ENCODE peak calls at places on chromosomes 4 and X, in six cellular contexts. O, K, L, R, F and V are unnamed samples.

GRCh38 chr4:173167793-173168395 is 717 bp upstream of the GALNT7 start:
- DNase-seq in O (peak; percentile 15), K (peak; percentile 60), L (peak; percentile 31), R (peak; percentile 62), F (peak; percentile 28), V (peak; percentile 12)

GRCh38 chrX:15673970-15674369 is 9.4 kb upstream of the CLTRN start:
- DNase-seq in O (no peak), K (no peak), L (no peak), R (no peak), F (no peak), V (no peak)

GRCh38 chr4:87476934-87477333 is 52.2 kb downstream of the SPARCL1 start:
- DNase-seq in O (no peak), K (no peak), L (no peak), R (no peak), F (no peak), V (no peak)

GRCh38 chr4:5897674-5898073 is 4.8 kb upstream of the CRMP1 start:
- DNase-seq in O (no peak), K (no peak), L (no peak), R (no peak), F (no peak), V (no peak)

GRCh38 chrX:120302434-120302833 is 8.8 kb downstream of the TMEM255A start:
- DNase-seq in O (peak; percentile 49), K (peak; percentile 72), L (peak; percentile 28), R (no peak), F (peak; percentile 43), V (no peak)

GRCh38 chrX:139559383-139560042 is 29.0 kb downstream of the F9 start:
- DNase-seq in O (peak; percentile 26), K (peak; percentile 62), L (peak; percentile 30), R (peak; percentile 75), F (no peak), V (no peak)

GRCh38 chr4:33864290-33864859 is 2379.9 kb downstream of the ARAP2 start:
- DNase-seq in O (no peak), K (no peak), L (no peak), R (no peak), F (no peak), V (no peak)

GRCh38 chrX:19188566-19188965 is 66.3 kb upstream of the ADGRG2 start:
- DNase-seq in O (no peak), K (no peak), L (no peak), R (no peak), F (no peak), V (no peak)

GRCh38 chrX:24149346-24150050 is at the start of gene ZFX:
- DNase-seq in O (peak; percentile 80), K (peak; percentile 7), L (peak; percentile 66), R (peak; percentile 87), F (no peak), V (peak; percentile 35)

GRCh38 chrX:124518888-124519287 is 172.5 kb downstream of the SH2D1A start:
- DNase-seq in O (no peak), K (peak; percentile 4), L (no peak), R (peak; percentile 47), F (no peak), V (no peak)

GRCh38 chr4:108171541-108172230 is 3.0 kb upstream of the LEF1 start:
- DNase-seq in O (peak; percentile 66), K (no peak), L (peak; percentile 30), R (peak; percentile 45), F (no peak), V (peak; percentile 59)

GRCh38 chr4:97300561-97300960 is 842.7 kb downstream of the STPG2 start:
- DNase-seq in O (no peak), K (no peak), L (no peak), R (no peak), F (no peak), V (no peak)

GRCh38 chr4:84632092-84632491 is 49.2 kb downstream of the CDS1 start:
- DNase-seq in O (no peak), K (peak; percentile 62), L (no peak), R (peak; percentile 47), F (no peak), V (no peak)

GRCh38 chr4:111398906-111399330 is 746.3 kb upstream of the FAM241A start:
- DNase-seq in O (no peak), K (no peak), L (no peak), R (peak; percentile 12), F (no peak), V (no peak)

GRCh38 chr4:76363556-76364290 is 57.2 kb downstream of the STBD1 start:
- DNase-seq in O (no peak), K (no peak), L (no peak), R (peak; percentile 26), F (no peak), V (no peak)

GRCh38 chr4:61336488-61336887 is 136.4 kb downstream of the ADGRL3 start:
- DNase-seq in O (no peak), K (no peak), L (no peak), R (peak; percentile 50), F (no peak), V (no peak)

GRCh38 chr4:108571027-108571569 is 49.3 kb upstream of the RPL34 start:
- DNase-seq in O (no peak), K (peak; percentile 18), L (no peak), R (no peak), F (no peak), V (no peak)

GRCh38 chr4:100079264-100079663 is 111.0 kb downstream of the DDIT4L start:
- DNase-seq in O (no peak), K (no peak), L (no peak), R (no peak), F (no peak), V (no peak)

GRCh38 chr4:104519588-104519987 is 24.9 kb upstream of the CXXC4 start:
- DNase-seq in O (no peak), K (no peak), L (no peak), R (no peak), F (no peak), V (no peak)

GRCh38 chr4:74374561-74375327 is 9.8 kb downstream of the EREG start:
- DNase-seq in O (no peak), K (peak; percentile 91), L (no peak), R (no peak), F (no peak), V (no peak)

GRCh38 chr4:124596811-124597210 is 115.7 kb downstream of the ANKRD50 start:
- DNase-seq in O (no peak), K (no peak), L (no peak), R (no peak), F (no peak), V (no peak)

GRCh38 chr4:76896731-76897521 is 1.0 kb downstream of the SOWAHB start:
- DNase-seq in O (no peak), K (no peak), L (peak; percentile 60), R (peak; percentile 63), F (peak; percentile 57), V (peak; percentile 0)

GRCh38 chrX:147533426-147533825 is 378.3 kb upstream of the FMR1 start:
- DNase-seq in O (no peak), K (no peak), L (no peak), R (no peak), F (no peak), V (no peak)

GRCh38 chr4:74855879-74856278 is 61.6 kb upstream of the BTC start:
- DNase-seq in O (no peak), K (no peak), L (no peak), R (no peak), F (no peak), V (no peak)

GRCh38 chrX:39484669-39485068 is 613.1 kb downstream of the BCOR start:
- DNase-seq in O (no peak), K (peak; percentile 11), L (no peak), R (no peak), F (no peak), V (no peak)

GRCh38 chr4:69098470-69098869 is 2.2 kb downstream of the UGT2B7 start:
- DNase-seq in O (no peak), K (no peak), L (no peak), R (no peak), F (peak; percentile 49), V (no peak)

GRCh38 chr4:53576218-53576617 is 15.1 kb downstream of the LNX1 start:
- DNase-seq in O (no peak), K (no peak), L (no peak), R (no peak), F (no peak), V (no peak)

GRCh38 chr4:54093609-54094240 is 6.2 kb upstream of the GSX2 start:
- DNase-seq in O (no peak), K (no peak), L (peak; percentile 23), R (no peak), F (no peak), V (no peak)